ENCODE peak calls at places on chromosomes 12 and 14, in four cellular contexts. A is prostate gland; W is effector memory CD4-positive, alpha-beta T cell; U is sigmoid colon. I is an unnamed sample.

GRCh38 chr14:76918176-76918750 is 92.1 kb downstream of the LRRC74A start:
- DNase-seq in A (peak; percentile 83), U (peak; percentile 94), W (no peak), I (peak; percentile 86)

GRCh38 chr12:121170581-121171260 is 38.0 kb downstream of the P2RX7 start:
- DNase-seq in U (no peak), A (no peak), W (no peak), I (no peak)

GRCh38 chr12:48288387-48289268 is 62.1 kb downstream of the ZNF641 start:
- DNase-seq in W (no peak), U (no peak), A (no peak), I (no peak)

GRCh38 chr14:80762829-80763228 is 178.7 kb downstream of the CEP128 start:
- DNase-seq in A (no peak), U (no peak), W (no peak), I (no peak)

GRCh38 chr12:25322918-25323773 is 72.4 kb upstream of the KRAS start:
- DNase-seq in U (no peak), A (no peak), W (no peak), I (no peak)

GRCh38 chr14:94489336-94489735 is 13.3 kb upstream of the SERPINA9 start:
- DNase-seq in W (no peak), U (no peak), A (no peak), I (no peak)

GRCh38 chr12:76241371-76241770 is 106.8 kb downstream of the BBS10 start:
- DNase-seq in W (no peak), U (no peak), A (no peak), I (no peak)

GRCh38 chr14:105061428-105062047 is 3.7 kb downstream of the GPR132 start:
- DNase-seq in W (no peak), U (peak; percentile 76), A (no peak), I (peak; percentile 42)

GRCh38 chr12:50101663-50102062 is 2.1 kb upstream of the GPD1 start:
- DNase-seq in U (no peak), W (no peak), A (no peak), I (no peak)

GRCh38 chr12:4116251-4117111 is 157.1 kb upstream of the CCND2 start:
- DNase-seq in U (peak; percentile 40), A (no peak), W (no peak), I (no peak)

GRCh38 chr14:58919262-58919661 is 269.2 kb upstream of the DAAM1 start:
- DNase-seq in W (no peak), U (no peak), A (no peak), I (no peak)

GRCh38 chr12:130686511-130686981 is 29.6 kb downstream of the RIMBP2 start:
- DNase-seq in W (no peak), A (peak; percentile 19), U (no peak), I (no peak)

GRCh38 chr14:96055753-96056508 is 16.8 kb downstream of the C14orf132 start:
- DNase-seq in A (no peak), U (no peak), W (no peak), I (no peak)
- H3K27ac ChIP-seq in A (no peak overlapping the region), U (no peak overlapping the region), W (no peak overlapping the region), I (no peak overlapping the region)

DNA sequence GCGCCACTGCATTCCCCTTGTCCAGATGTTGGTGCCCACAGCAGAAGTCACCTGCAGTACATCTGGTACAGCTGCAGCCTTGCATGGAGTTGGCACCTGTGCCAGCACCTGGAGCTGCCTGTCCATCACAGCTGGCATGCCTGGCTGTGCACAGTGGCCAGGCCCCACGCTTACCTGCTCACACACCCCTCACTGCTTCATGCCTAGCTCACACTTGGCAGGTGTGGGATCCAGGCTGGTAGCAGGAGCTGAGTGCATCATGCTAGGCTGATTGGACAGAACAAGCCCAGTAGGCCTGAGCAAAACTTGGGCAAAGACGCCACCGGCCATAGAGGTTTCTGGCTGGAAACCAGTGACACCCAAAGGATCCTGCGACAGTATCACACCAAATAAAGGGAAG is 402.8 kb downstream of the FOXG1 start:
- DNase-seq in W (no peak), A (no peak), U (no peak), I (no peak)
- H3K9me3 ChIP-seq in W (no peaks in the 10 kb centered on the region), A (no peaks in the 10 kb centered on the region), U (no peaks in the 10 kb centered on the region), I (no peaks in the 10 kb centered on the region)

DNA sequence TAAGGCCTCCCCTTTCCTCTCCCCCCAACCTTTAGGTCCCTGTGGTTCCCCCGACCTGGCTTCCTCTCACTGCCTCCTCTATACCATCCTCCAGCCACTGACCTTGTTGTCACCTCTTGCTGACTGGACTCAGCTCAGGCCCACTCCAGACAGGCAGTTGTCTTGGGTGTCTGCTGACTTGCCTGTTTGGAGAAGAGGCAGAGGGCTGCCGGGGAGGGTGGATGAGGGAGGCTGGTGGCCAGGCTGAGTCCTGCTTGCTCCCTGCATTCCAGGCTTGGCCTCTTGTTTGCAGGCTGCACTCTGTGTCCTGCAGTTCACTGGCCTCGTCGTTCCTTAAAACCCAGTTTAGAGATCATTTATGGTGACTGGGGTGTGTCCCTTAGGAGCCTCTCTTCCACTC is 31.0 kb upstream of the RD3L start:
- DNase-seq in A (no peak), W (no peak), U (no peak), I (peak; percentile 61)
- H3K27ac ChIP-seq in A (no peak overlapping the region), W (no peak overlapping the region), U (no peak overlapping the region), I (peak overlapping the region; percentile 86)

GRCh38 chr12:115319641-115320040 is 635.7 kb upstream of the TBX3 start:
- DNase-seq in A (no peak), W (no peak), U (no peak), I (no peak)
- H3K9me3 ChIP-seq in A (no peaks in the 10 kb centered on the region), W (no peaks in the 10 kb centered on the region), U (no peaks in the 10 kb centered on the region), I (no peaks in the 10 kb centered on the region)

GRCh38 chr12:64688715-64689114 is 70.5 kb downstream of the GNS start:
- DNase-seq in U (no peak), A (no peak), W (no peak), I (no peak)

GRCh38 chr12:64691227-64691792 is 67.9 kb downstream of the GNS start:
- DNase-seq in W (no peak), U (no peak), A (no peak), I (no peak)

GRCh38 chr12:64685605-64686004 is 73.6 kb downstream of the GNS start:
- DNase-seq in U (peak; percentile 72), W (no peak), A (no peak), I (no peak)

GRCh38 chr12:64685076-64685475 is 74.1 kb downstream of the GNS start:
- DNase-seq in A (no peak), W (no peak), U (no peak), I (no peak)

GRCh38 chr12:64687816-64688599 is 71.2 kb downstream of the GNS start:
- DNase-seq in U (peak; percentile 83), W (no peak), A (peak; percentile 72), I (peak; percentile 13)
- H3K27ac ChIP-seq in U (peak overlapping the region; percentile 81), W (peak overlapping the region; percentile 40), A (peak overlapping the region; percentile 66), I (no peak overlapping the region)

DNA sequence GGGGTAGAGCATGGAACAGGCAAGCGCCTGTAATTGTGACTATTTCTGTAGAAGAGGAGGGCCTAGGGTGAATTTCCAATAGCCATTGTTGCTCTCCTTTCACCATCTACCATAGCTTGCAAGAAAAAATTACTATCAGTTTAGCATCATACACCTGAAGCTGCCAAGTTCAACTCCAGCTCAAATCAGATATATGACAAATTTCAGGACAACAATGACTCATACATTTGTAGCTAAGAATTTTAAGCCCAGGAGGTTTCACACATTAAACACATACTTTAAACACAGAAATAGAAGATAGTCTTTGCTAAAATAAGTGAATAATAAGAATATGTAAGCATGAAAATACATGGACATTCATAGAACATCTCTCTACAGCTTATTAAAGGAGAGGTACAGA is 17.6 kb upstream of the G2E3 start:
- DNase-seq in A (no peak), U (no peak), W (no peak), I (no peak)
- H3K9me3 ChIP-seq in A (no peaks in the 10 kb centered on the region), U (no peaks in the 10 kb centered on the region), W (no peaks in the 10 kb centered on the region), I (no peaks in the 10 kb centered on the region)

GRCh38 chr12:98334768-98335167 is 180.6 kb upstream of the TMPO start:
- DNase-seq in U (no peak), W (no peak), A (no peak), I (no peak)

GRCh38 chr12:98328467-98328866 is 186.9 kb upstream of the TMPO start:
- DNase-seq in U (no peak), A (no peak), W (no peak), I (no peak)

GRCh38 chr12:98329589-98329988 is 185.8 kb upstream of the TMPO start:
- DNase-seq in W (no peak), A (no peak), U (no peak), I (no peak)

GRCh38 chr12:98332626-98333025 is 182.8 kb upstream of the TMPO start:
- DNase-seq in U (no peak), W (no peak), A (no peak), I (no peak)
- H3K27ac ChIP-seq in U (no peak overlapping the region), W (no peak overlapping the region), A (no peak overlapping the region), I (no peak overlapping the region)

GRCh38 chr14:40989260-40989659 is 617.4 kb upstream of the LRFN5 start:
- DNase-seq in W (no peak), U (no peak), A (no peak), I (no peak)
- H3K9me3 ChIP-seq in W (no peaks in the 10 kb centered on the region), U (no peaks in the 10 kb centered on the region), A (no peaks in the 10 kb centered on the region), I (no peaks in the 10 kb centered on the region)

GRCh38 chr12:11397366-11397765 is 2.0 kb upstream of the PRB2 start:
- DNase-seq in A (no peak), U (no peak), W (no peak), I (no peak)
- H3K27ac ChIP-seq in A (no peak overlapping the region), U (no peak overlapping the region), W (no peak overlapping the region), I (no peak overlapping the region)

I was measured in thyroid gland.